ENCODE peak calls at places on chromosome X, in six cellular contexts. U is kidney epithelial cell; G is occipital lobe; V is tibial artery; M is activated CD4-positive, alpha-beta T cell treated with anti-CD3 and anti-CD28 coated beads, Interleukin-2, amount 50 U/mL, for 24 hours; N is head of caudate nucleus. O is an unnamed sample.

GRCh38 chrX:68936186-68936585 is 107.4 kb downstream of the EFNB1 start:
- DNase-seq in M (no peak), U (no peak), N (no peak), G (no peak), V (no peak), O (no peak)

GRCh38 chrX:137052641-137053235 is 18.9 kb upstream of the GPR101 start:
- DNase-seq in M (no peak), G (no peak), N (peak), U (no peak), V (no peak), O (no peak)

GRCh38 chrX:40094041-40094899 is 3.5 kb downstream of the BCOR start:
- DNase-seq in U (no peak), N (peak), G (peak), V (peak), M (no peak), O (no peak)

GRCh38 chrX:43504394-43504793 is 151.7 kb upstream of the MAOA start:
- DNase-seq in N (no peak), V (no peak), G (no peak), M (no peak), U (peak), O (no peak)

GRCh38 chrX:97387004-97387403 is 503.3 kb downstream of the RPA4 start:
- DNase-seq in N (no peak), U (no peak), G (no peak), V (no peak), M (no peak), O (no peak)

GRCh38 chrX:153946910-153947769 is 2.7 kb upstream of the RENBP start:
- DNase-seq in M (peak), V (peak), N (peak), G (no peak), U (no peak), O (peak)

GRCh38 chrX:53116101-53116500 is 22.2 kb downstream of the KANTR start:
- DNase-seq in N (no peak), M (no peak), V (no peak), U (no peak), G (no peak), O (no peak)

GRCh38 chrX:1435241-1435900 is 17.3 kb downstream of the ASMTL start:
- DNase-seq in V (peak), G (no peak), M (no peak), U (no peak), N (no peak), O (no peak)

O was measured in posterior cingulate gyrus.